ENCODE peak calls at places on chromosomes 13 and 19, in eight cellular contexts. One of them, this sample, is unnamed.

GRCh38 chr19:45404557-45405434 is at the start of gene PPP1R13L:
- DNase-seq in IMR-90: peak
- DNase-seq in hepatocyte: peak
- DNase-seq in osteoblast: peak
- DNase-seq in GM23248: no peak
- DNase-seq in SK-N-SH: peak
- DNase-seq in HCT116: peak
- DNase-seq in astrocyte: peak
- DNase-seq in this sample: peak

GRCh38 chr19:4124638-4125037 is 716 bp upstream of the MAP2K2 start:
- DNase-seq in IMR-90: no peak
- DNase-seq in hepatocyte: no peak
- DNase-seq in osteoblast: no peak
- DNase-seq in GM23248: no peak
- DNase-seq in SK-N-SH: no peak
- DNase-seq in HCT116: no peak
- DNase-seq in astrocyte: no peak
- DNase-seq in this sample: no peak

GRCh38 chr13:86559915-86560314 is 760.7 kb upstream of the SLITRK6 start:
- DNase-seq in IMR-90: no peak
- DNase-seq in hepatocyte: no peak
- DNase-seq in osteoblast: no peak
- DNase-seq in GM23248: no peak
- DNase-seq in SK-N-SH: no peak
- DNase-seq in HCT116: no peak
- DNase-seq in astrocyte: no peak
- DNase-seq in this sample: no peak

GRCh38 chr13:78382481-78382880 is 220.9 kb downstream of the POU4F1 start:
- DNase-seq in IMR-90: no peak
- DNase-seq in hepatocyte: no peak
- DNase-seq in osteoblast: no peak
- DNase-seq in GM23248: no peak
- DNase-seq in SK-N-SH: no peak
- DNase-seq in HCT116: no peak
- DNase-seq in astrocyte: no peak
- DNase-seq in this sample: no peak

GRCh38 chr13:50521750-50522149 is 321.7 kb downstream of the DLEU7 start:
- DNase-seq in IMR-90: peak
- DNase-seq in hepatocyte: peak
- DNase-seq in osteoblast: no peak
- DNase-seq in GM23248: peak
- DNase-seq in SK-N-SH: no peak
- DNase-seq in HCT116: no peak
- DNase-seq in astrocyte: no peak
- DNase-seq in this sample: no peak

GRCh38 chr13:73934215-73934623 is 200.0 kb downstream of the KLF12 start:
- DNase-seq in IMR-90: peak
- DNase-seq in hepatocyte: no peak
- DNase-seq in osteoblast: no peak
- DNase-seq in GM23248: no peak
- DNase-seq in SK-N-SH: no peak
- DNase-seq in HCT116: no peak
- DNase-seq in astrocyte: peak
- DNase-seq in this sample: no peak

GRCh38 chr13:25067054-25067453 is 28.9 kb upstream of the PABPC3 start:
- DNase-seq in IMR-90: no peak
- DNase-seq in hepatocyte: no peak
- DNase-seq in osteoblast: no peak
- DNase-seq in GM23248: no peak
- DNase-seq in SK-N-SH: no peak
- DNase-seq in HCT116: no peak
- DNase-seq in astrocyte: no peak
- DNase-seq in this sample: no peak

GRCh38 chr19:1312732-1313694 is 27.3 kb downstream of the EFNA2 start:
- DNase-seq in IMR-90: peak
- DNase-seq in hepatocyte: peak
- DNase-seq in osteoblast: peak
- DNase-seq in GM23248: peak
- DNase-seq in SK-N-SH: no peak
- DNase-seq in HCT116: peak
- DNase-seq in astrocyte: peak
- DNase-seq in this sample: no peak

GRCh38 chr13:46469064-46469463 is 82.0 kb upstream of the RUBCNL start:
- DNase-seq in IMR-90: no peak
- DNase-seq in hepatocyte: peak
- DNase-seq in osteoblast: peak
- DNase-seq in GM23248: peak
- DNase-seq in SK-N-SH: peak
- DNase-seq in HCT116: no peak
- DNase-seq in astrocyte: peak
- DNase-seq in this sample: no peak

GRCh38 chr19:39335168-39335567 is 675 bp downstream of the GMFG start:
- DNase-seq in IMR-90: no peak
- DNase-seq in hepatocyte: no peak
- DNase-seq in osteoblast: peak
- DNase-seq in GM23248: no peak
- DNase-seq in SK-N-SH: peak
- DNase-seq in HCT116: no peak
- DNase-seq in astrocyte: no peak
- DNase-seq in this sample: peak

GRCh38 chr19:10122066-10122465 is 2.4 kb upstream of the EIF3G start:
- DNase-seq in IMR-90: peak
- DNase-seq in hepatocyte: no peak
- DNase-seq in osteoblast: peak
- DNase-seq in GM23248: peak
- DNase-seq in SK-N-SH: no peak
- DNase-seq in HCT116: no peak
- DNase-seq in astrocyte: peak
- DNase-seq in this sample: no peak

GRCh38 chr19:19747357-19748220 is 14.7 kb upstream of the ZNF14 start:
- DNase-seq in IMR-90: no peak
- DNase-seq in hepatocyte: no peak
- DNase-seq in osteoblast: peak
- DNase-seq in GM23248: no peak
- DNase-seq in SK-N-SH: no peak
- DNase-seq in HCT116: no peak
- DNase-seq in astrocyte: no peak
- DNase-seq in this sample: no peak

GRCh38 chr13:24220086-24220703 is 59.7 kb downstream of the SPATA13 start:
- DNase-seq in IMR-90: peak
- DNase-seq in hepatocyte: peak
- DNase-seq in osteoblast: peak
- DNase-seq in GM23248: peak
- DNase-seq in SK-N-SH: peak
- DNase-seq in HCT116: peak
- DNase-seq in astrocyte: peak
- DNase-seq in this sample: peak

GRCh38 chr19:339262-339887 is 5.2 kb downstream of the MIER2 start:
- DNase-seq in IMR-90: peak
- DNase-seq in hepatocyte: no peak
- DNase-seq in osteoblast: peak
- DNase-seq in GM23248: peak
- DNase-seq in SK-N-SH: no peak
- DNase-seq in HCT116: no peak
- DNase-seq in astrocyte: peak
- DNase-seq in this sample: no peak

GRCh38 chr13:32849369-32849768 is 166.9 kb upstream of the KL start:
- DNase-seq in IMR-90: no peak
- DNase-seq in hepatocyte: no peak
- DNase-seq in osteoblast: no peak
- DNase-seq in GM23248: no peak
- DNase-seq in SK-N-SH: no peak
- DNase-seq in HCT116: no peak
- DNase-seq in astrocyte: no peak
- DNase-seq in this sample: no peak

GRCh38 chr19:33712268-33712667 is 84.4 kb upstream of the KCTD15 start:
- DNase-seq in IMR-90: no peak
- DNase-seq in hepatocyte: no peak
- DNase-seq in osteoblast: no peak
- DNase-seq in GM23248: no peak
- DNase-seq in SK-N-SH: no peak
- DNase-seq in HCT116: no peak
- DNase-seq in astrocyte: no peak
- DNase-seq in this sample: no peak

GRCh38 chr13:37681295-37682032 is 82.9 kb upstream of the POSTN start:
- DNase-seq in IMR-90: peak
- DNase-seq in hepatocyte: no peak
- DNase-seq in osteoblast: peak
- DNase-seq in GM23248: peak
- DNase-seq in SK-N-SH: no peak
- DNase-seq in HCT116: no peak
- DNase-seq in astrocyte: peak
- DNase-seq in this sample: no peak

GRCh38 chr19:18373892-18374629 is 11.9 kb upstream of the GDF15 start:
- DNase-seq in IMR-90: peak
- DNase-seq in hepatocyte: peak
- DNase-seq in osteoblast: peak
- DNase-seq in GM23248: peak
- DNase-seq in SK-N-SH: peak
- DNase-seq in HCT116: peak
- DNase-seq in astrocyte: peak
- DNase-seq in this sample: peak

GRCh38 chr13:40787062-40787461 is 2.3 kb upstream of the SLC25A15 start:
- DNase-seq in IMR-90: peak
- DNase-seq in hepatocyte: no peak
- DNase-seq in osteoblast: no peak
- DNase-seq in GM23248: peak
- DNase-seq in SK-N-SH: no peak
- DNase-seq in HCT116: no peak
- DNase-seq in astrocyte: peak
- DNase-seq in this sample: peak

DNA sequence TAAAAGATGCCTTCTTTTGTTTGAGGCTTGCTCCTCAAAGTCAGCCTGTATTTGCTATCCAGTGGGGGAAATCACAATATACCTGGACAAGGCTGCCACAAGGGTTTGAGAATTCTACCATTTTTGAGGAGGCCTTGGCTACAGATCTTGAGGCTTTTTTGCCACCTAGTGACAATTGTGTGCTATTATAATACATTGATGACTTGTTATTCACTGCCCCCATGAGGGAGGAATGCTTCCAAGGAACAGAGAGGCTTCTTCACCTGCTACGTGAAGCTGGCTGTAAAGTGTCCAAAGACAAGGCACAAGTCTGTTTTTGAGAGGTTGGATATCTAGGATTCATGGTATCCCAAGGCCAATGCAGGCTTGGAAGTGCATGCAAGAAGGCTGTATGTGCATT is 72.5 kb downstream of the ZNF708 start:
- DNase-seq in IMR-90: peak
- DNase-seq in hepatocyte: peak
- DNase-seq in osteoblast: no peak
- DNase-seq in GM23248: peak
- DNase-seq in SK-N-SH: peak
- DNase-seq in HCT116: peak
- DNase-seq in astrocyte: peak
- DNase-seq in this sample: no peak
- H2AFZ ChIP-seq in IMR-90: no peak
- H2AFZ ChIP-seq in hepatocyte: no peak
- H2AFZ ChIP-seq in osteoblast: no peak
- H2AFZ ChIP-seq in GM23248: no peak
- H2AFZ ChIP-seq in SK-N-SH: no peak
- H2AFZ ChIP-seq in HCT116: no peak
- H2AFZ ChIP-seq in astrocyte: no peak
- H2AFZ ChIP-seq in this sample: no peak

DNA sequence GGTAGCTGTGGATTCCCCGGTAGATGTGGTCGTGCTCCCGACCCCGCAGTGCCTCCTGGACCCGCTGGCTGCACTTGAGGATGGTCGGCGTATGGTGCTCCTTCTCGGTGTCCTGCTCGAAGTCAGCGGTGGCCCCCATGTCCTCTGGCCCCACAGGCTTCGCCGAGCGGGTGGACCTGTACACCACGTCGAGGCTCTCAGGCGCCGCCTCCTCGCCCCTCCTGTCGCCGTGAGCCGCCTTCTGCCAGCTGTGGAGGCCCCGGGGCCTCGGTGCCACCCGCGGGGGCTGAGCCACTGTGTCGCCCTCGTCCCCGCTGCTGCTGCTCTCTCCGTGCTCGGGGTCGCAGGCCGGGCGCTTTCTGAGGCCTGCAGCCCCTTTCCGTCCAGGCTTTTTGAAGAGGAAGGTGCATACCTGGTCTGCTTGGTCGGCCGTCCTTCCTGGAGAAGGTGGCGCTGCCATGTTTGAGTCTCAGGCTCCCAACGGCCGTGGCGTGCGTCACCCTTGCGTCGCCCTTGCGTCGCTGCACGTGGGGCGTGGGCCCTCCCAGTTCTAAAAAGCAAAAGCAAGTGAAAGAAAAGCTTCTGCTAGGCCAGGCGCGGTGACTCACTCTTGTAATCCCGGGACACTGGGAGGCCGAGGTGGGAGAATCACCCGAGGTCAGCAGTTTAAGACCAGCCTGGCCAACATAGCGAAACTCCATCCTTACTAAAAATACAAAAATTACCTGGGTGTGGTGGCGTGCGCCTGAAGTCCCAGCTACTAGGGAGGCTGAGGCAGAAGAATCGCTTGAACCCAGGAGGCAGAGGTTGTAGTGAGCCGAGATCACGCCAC is at the start of gene RNF113B:
- DNase-seq in IMR-90: no peak
- DNase-seq in hepatocyte: no peak
- DNase-seq in osteoblast: no peak
- DNase-seq in GM23248: no peak
- DNase-seq in SK-N-SH: no peak
- DNase-seq in HCT116: no peak
- DNase-seq in astrocyte: no peak
- DNase-seq in this sample: no peak
- H3K4me3 ChIP-seq in IMR-90: no peak
- H3K4me3 ChIP-seq in hepatocyte: no peak
- H3K4me3 ChIP-seq in osteoblast: no peak
- H3K4me3 ChIP-seq in GM23248: no peak
- H3K4me3 ChIP-seq in SK-N-SH: no peak
- H3K4me3 ChIP-seq in HCT116: no peak
- H3K4me3 ChIP-seq in astrocyte: no peak
- H3K4me3 ChIP-seq in this sample: no peak

DNA sequence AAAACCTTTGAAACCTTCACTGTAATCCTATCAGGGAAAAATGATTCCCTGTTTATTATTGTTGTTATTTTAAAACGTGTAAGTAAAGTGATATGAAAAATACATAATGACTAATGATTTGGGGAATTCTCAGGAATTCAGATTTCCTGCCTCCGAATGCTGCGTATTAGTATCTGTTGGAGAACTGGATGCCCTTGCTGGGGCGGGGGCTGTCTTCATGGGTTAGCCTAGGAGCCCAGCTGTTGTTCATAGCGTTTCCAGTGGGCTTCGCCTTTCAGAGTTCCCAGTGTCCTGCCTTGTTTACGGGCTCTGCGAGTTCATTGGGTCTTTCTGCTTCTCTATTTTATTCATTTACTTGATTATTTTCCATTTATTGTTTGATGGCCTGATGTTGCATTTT is 18.4 kb downstream of the NAXD start:
- DNase-seq in IMR-90: no peak
- DNase-seq in hepatocyte: no peak
- DNase-seq in osteoblast: no peak
- DNase-seq in GM23248: no peak
- DNase-seq in SK-N-SH: no peak
- DNase-seq in HCT116: no peak
- DNase-seq in astrocyte: no peak
- DNase-seq in this sample: no peak
- H2AFZ ChIP-seq in IMR-90: no peak
- H2AFZ ChIP-seq in hepatocyte: no peak
- H2AFZ ChIP-seq in osteoblast: no peak
- H2AFZ ChIP-seq in GM23248: no peak
- H2AFZ ChIP-seq in SK-N-SH: no peak
- H2AFZ ChIP-seq in HCT116: no peak
- H2AFZ ChIP-seq in astrocyte: no peak
- H2AFZ ChIP-seq in this sample: no peak

GRCh38 chr13:96821971-96822370 is 172.3 kb downstream of the OXGR1 start:
- DNase-seq in IMR-90: no peak
- DNase-seq in hepatocyte: no peak
- DNase-seq in osteoblast: no peak
- DNase-seq in GM23248: no peak
- DNase-seq in SK-N-SH: no peak
- DNase-seq in HCT116: no peak
- DNase-seq in astrocyte: no peak
- DNase-seq in this sample: no peak
- H3K4me3 ChIP-seq in IMR-90: no peak
- H3K4me3 ChIP-seq in hepatocyte: no peak
- H3K4me3 ChIP-seq in osteoblast: no peak
- H3K4me3 ChIP-seq in GM23248: no peak
- H3K4me3 ChIP-seq in SK-N-SH: no peak
- H3K4me3 ChIP-seq in HCT116: no peak
- H3K4me3 ChIP-seq in astrocyte: no peak
- H3K4me3 ChIP-seq in this sample: no peak

This sample was measured in DND-41.